ENCODE peak calls at places on chromosomes 13 and 19, in ten cellular contexts. K is testis, J is H9, C is A549, H is heart right ventricle, U is pancreas, S is thoracic aorta, T is body of pancreas, Z is left ventricle myocardium inferior, D is IMR-90. Y is an unnamed sample.

GRCh38 chr13:77300176-77301141 is 26.4 kb downstream of the MYCBP2 start:
- DNase-seq in C (peak), T (no peak), K (no peak), D (peak), J (no peak), Z (no peak), S (no peak), U (no peak), H (no peak), Y (no peak)

GRCh38 chr13:110017379-110017778 is 231.0 kb upstream of the IRS2 start:
- DNase-seq in S (no peak), T (peak), H (no peak), K (no peak), U (no peak), Z (no peak), J (peak), D (peak), C (peak), Y (no peak)

GRCh38 chr13:40589285-40590109 is 76.9 kb downstream of the FOXO1 start:
- DNase-seq in T (no peak), D (no peak), C (peak), Z (no peak), H (peak), U (no peak), K (peak), J (no peak), S (no peak), Y (peak)

GRCh38 chr13:91358384-91358776 is 10.9 kb downstream of the MIR17HG start:
- DNase-seq in C (no peak), D (no peak), J (no peak), S (no peak), K (no peak), U (no peak), T (peak), Z (no peak), H (no peak), Y (no peak)

GRCh38 chr19:14505488-14506239 is 9.7 kb upstream of the GIPC1 start:
- DNase-seq in S (no peak), D (peak), U (peak), Z (no peak), T (peak), C (peak), J (peak), H (no peak), K (no peak), Y (peak)

GRCh38 chr19:13109361-13110098 is 6.9 kb upstream of the LYL1 start:
- DNase-seq in S (no peak), H (no peak), Z (no peak), J (no peak), K (no peak), D (no peak), U (no peak), C (no peak), T (no peak), Y (no peak)

GRCh38 chr13:66618702-66619101 is 611.4 kb downstream of the PCDH9 start:
- DNase-seq in T (no peak), J (no peak), S (no peak), D (peak), Z (no peak), K (no peak), H (no peak), C (peak), U (no peak), Y (no peak)

GRCh38 chr13:41563501-41564001 is 106.2 kb downstream of the RGCC start:
- DNase-seq in J (no peak), H (peak), Z (no peak), U (no peak), D (peak), T (no peak), S (no peak), C (peak), K (no peak), Y (no peak)

GRCh38 chr19:29079331-29079730 is 133.6 kb downstream of the UQCRFS1 start:
- DNase-seq in H (no peak), J (no peak), U (no peak), S (no peak), T (no peak), C (no peak), Z (no peak), D (no peak), K (no peak), Y (no peak)

DNA sequence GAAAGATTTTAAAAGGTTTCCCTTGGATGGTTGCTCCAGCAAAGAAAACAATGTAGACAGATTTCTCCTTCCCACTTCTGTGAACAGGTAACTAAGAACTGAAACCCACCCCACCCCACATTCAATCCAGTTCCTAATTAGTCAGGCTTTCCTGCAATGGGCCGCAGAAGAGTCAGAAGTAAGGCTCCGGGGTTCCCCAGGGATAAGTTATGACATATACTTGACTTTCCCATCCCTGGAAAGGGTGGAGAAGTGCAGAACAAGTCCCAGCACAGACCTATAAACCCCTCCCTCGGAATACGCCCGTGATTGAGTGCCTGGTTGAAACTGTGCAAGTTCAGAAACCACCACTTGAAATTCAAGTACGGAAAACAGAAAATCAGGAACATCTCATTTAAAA is 24.9 kb downstream of the RCBTB2 start:
- DNase-seq in U (no peak), C (no peak), J (no peak), S (no peak), H (no peak), Z (no peak), D (no peak), T (no peak), K (no peak), Y (no peak)
- H3K27ac ChIP-seq in U (no peak), C (no peak), J (no peak), S (peak), H (peak), Z (peak), D (no peak), T (no peak), K (no peak), Y (no peak)

GRCh38 chr19:19275166-19275565 is 2.1 kb upstream of the TM6SF2 start:
- DNase-seq in S (no peak), H (no peak), C (no peak), D (no peak), Z (no peak), J (no peak), T (no peak), K (no peak), U (no peak), Y (no peak)

GRCh38 chr19:19278315-19278714 is 5.2 kb upstream of the TM6SF2 start:
- DNase-seq in U (no peak), T (no peak), H (no peak), K (no peak), Z (no peak), D (no peak), J (no peak), S (no peak), C (no peak), Y (peak)

GRCh38 chr19:19276386-19276785 is 3.3 kb upstream of the TM6SF2 start:
- DNase-seq in H (no peak), U (no peak), D (peak), J (no peak), T (no peak), K (no peak), C (no peak), S (no peak), Z (no peak), Y (no peak)

GRCh38 chr19:19274716-19275115 is 1.6 kb upstream of the TM6SF2 start:
- DNase-seq in U (no peak), Z (no peak), C (no peak), J (no peak), D (no peak), S (no peak), K (no peak), T (peak), H (no peak), Y (no peak)

GRCh38 chr19:19276851-19277250 is 3.8 kb upstream of the TM6SF2 start:
- DNase-seq in J (no peak), H (no peak), D (no peak), U (no peak), K (no peak), Z (no peak), C (no peak), T (no peak), S (no peak), Y (no peak)
- TF ChIP-seq CTCF in J (no peak), H (no peak), D (no peak), U (no peak), K (no peak), Z (no peak), C (no peak), T (no peak), S (no peak), Y (no peak)

GRCh38 chr13:80307401-80307987 is 33.4 kb downstream of the SPRY2 start:
- DNase-seq in D (no peak), J (no peak), H (no peak), T (no peak), C (no peak), U (no peak), S (no peak), K (no peak), Z (no peak), Y (no peak)

GRCh38 chr13:80306573-80306972 is 34.4 kb downstream of the SPRY2 start:
- DNase-seq in J (no peak), S (no peak), D (no peak), H (no peak), K (no peak), C (no peak), Z (no peak), T (no peak), U (no peak), Y (no peak)

GRCh38 chr13:80299046-80299445 is 41.9 kb downstream of the SPRY2 start:
- DNase-seq in H (no peak), C (no peak), J (no peak), T (no peak), U (no peak), Z (no peak), D (no peak), K (no peak), S (no peak), Y (no peak)

GRCh38 chr13:80305737-80306136 is 35.2 kb downstream of the SPRY2 start:
- DNase-seq in C (no peak), T (no peak), S (no peak), J (no peak), K (no peak), Z (no peak), U (no peak), H (no peak), D (no peak), Y (no peak)

GRCh38 chr13:80303225-80303811 is 37.6 kb downstream of the SPRY2 start:
- DNase-seq in T (no peak), J (no peak), U (no peak), S (no peak), Z (no peak), H (no peak), C (no peak), D (no peak), K (no peak), Y (no peak)
- H3K27ac ChIP-seq in T (no peak), J (no peak), U (no peak), S (no peak), Z (peak), H (no peak), C (no peak), D (no peak), K (no peak), Y (no peak)

GRCh38 chr13:49545661-49546060 is 39.7 kb downstream of the RCBTB1 start:
- DNase-seq in T (no peak), J (no peak), Z (no peak), S (no peak), H (no peak), C (no peak), D (no peak), K (no peak), U (no peak), Y (peak)

GRCh38 chr13:49546559-49546958 is 38.8 kb downstream of the RCBTB1 start:
- DNase-seq in C (no peak), S (no peak), H (no peak), Z (no peak), J (no peak), U (no peak), K (no peak), D (no peak), T (no peak), Y (peak)

GRCh38 chr13:49551245-49551644 is 34.1 kb downstream of the RCBTB1 start:
- DNase-seq in H (no peak), T (no peak), K (no peak), D (no peak), S (no peak), Z (no peak), U (no peak), J (no peak), C (no peak), Y (no peak)

GRCh38 chr13:49553888-49554287 is 31.5 kb downstream of the RCBTB1 start:
- DNase-seq in U (no peak), C (no peak), D (no peak), S (no peak), K (no peak), J (no peak), Z (no peak), T (no peak), H (no peak), Y (no peak)

GRCh38 chr13:49549289-49549688 is 36.1 kb downstream of the RCBTB1 start:
- DNase-seq in T (peak), D (no peak), H (no peak), U (peak), K (no peak), Z (no peak), C (no peak), S (no peak), J (peak), Y (no peak)
- TF ChIP-seq CTCF in T (peak), D (no peak), H (peak), U (peak), K (no peak), Z (peak), C (no peak), S (peak), J (peak), Y (peak)

GRCh38 chr13:114236224-114236623 is 1.5 kb downstream of the CDC16 start:
- DNase-seq in K (no peak), C (no peak), U (no peak), D (no peak), J (no peak), H (no peak), S (no peak), Z (no peak), T (no peak), Y (no peak)

GRCh38 chr13:114235697-114236096 is 1.0 kb downstream of the CDC16 start:
- DNase-seq in Z (no peak), H (no peak), S (no peak), J (no peak), D (no peak), U (peak), C (no peak), K (no peak), T (no peak), Y (no peak)

GRCh38 chr13:114231886-114232285 is 2.8 kb upstream of the CDC16 start:
- DNase-seq in U (peak), J (no peak), T (no peak), D (no peak), K (no peak), C (no peak), Z (no peak), S (no peak), H (no peak), Y (no peak)

GRCh38 chr13:114234645-114235421 is at the start of gene CDC16:
- DNase-seq in H (peak), U (peak), T (peak), C (peak), Z (peak), D (peak), J (peak), K (peak), S (peak), Y (peak)

DNA sequence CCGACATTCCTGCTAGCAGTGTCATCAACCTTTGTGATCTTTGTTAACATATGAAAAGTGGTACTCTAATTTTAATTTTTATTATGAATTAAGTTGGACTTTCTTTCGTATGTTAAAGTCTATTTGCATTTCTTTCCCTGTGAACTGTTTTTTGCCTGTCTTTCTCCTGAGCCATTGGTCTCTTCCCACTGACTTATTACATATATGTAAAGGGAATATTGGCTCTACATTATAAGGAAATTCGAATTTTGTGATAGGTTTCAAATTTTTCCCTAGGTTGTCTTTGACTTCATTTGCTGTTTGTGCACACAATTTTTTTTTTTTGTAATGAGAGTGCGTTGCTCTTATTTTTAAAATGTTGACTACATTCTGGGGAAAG is 442 bp upstream of the CDC16 start:
- DNase-seq in D (no peak), Z (no peak), K (no peak), U (no peak), H (no peak), T (no peak), S (no peak), J (no peak), C (no peak), Y (no peak)
- H3K27ac ChIP-seq in D (peak), Z (peak), K (peak), U (peak), H (peak), T (peak), S (peak), J (no peak), C (peak), Y (peak)

GRCh38 chr13:103762523-103762922 is 696.3 kb upstream of the SLC10A2 start:
- DNase-seq in D (no peak), S (no peak), K (no peak), T (no peak), C (no peak), Z (no peak), J (no peak), H (no peak), U (no peak), Y (no peak)
- TF ChIP-seq CTCF in D (no peak), S (no peak), K (no peak), T (no peak), C (no peak), Z (no peak), J (peak), H (no peak), U (no peak), Y (no peak)

Y was measured in WERI-Rb-1.